ENCODE peak calls at places on chromosomes 11 and 22, in eight cellular contexts. One of them, this sample, is unnamed.

GRCh38 chr11:74634537-74634936 is 42.2 kb downstream of the POLD3 start:
- DNase-seq in RPMI7951: peak; percentile 41
- DNase-seq in mucosa of descending colon: no peak
- DNase-seq in activated naive CD4-positive, alpha-beta T cell treated with anti-CD3 and anti-CD28 coated beads, Interleukin-2, amount 10 ng/mL, durations not matched to agents 7 days and 5 days: no peak
- DNase-seq in LoVo: peak; percentile 57
- DNase-seq in T follicular helper cell: no peak
- DNase-seq in tibial artery: no peak
- DNase-seq in mucosa of gallbladder: peak; percentile 15
- DNase-seq in this sample: no peak

GRCh38 chr11:12556155-12556554 is 118.1 kb upstream of the TEAD1 start:
- DNase-seq in T follicular helper cell: no peak
- DNase-seq in mucosa of gallbladder: no peak
- DNase-seq in RPMI7951: peak; percentile 64
- DNase-seq in tibial artery: peak; percentile 70
- DNase-seq in activated naive CD4-positive, alpha-beta T cell treated with anti-CD3 and anti-CD28 coated beads, Interleukin-2, amount 10 ng/mL, durations not matched to agents 7 days and 5 days: no peak
- DNase-seq in mucosa of descending colon: no peak
- DNase-seq in LoVo: no peak
- DNase-seq in this sample: no peak

GRCh38 chr11:123366924-123367323 is 63.1 kb upstream of the GRAMD1B start:
- DNase-seq in mucosa of descending colon: no peak
- DNase-seq in activated naive CD4-positive, alpha-beta T cell treated with anti-CD3 and anti-CD28 coated beads, Interleukin-2, amount 10 ng/mL, durations not matched to agents 7 days and 5 days: no peak
- DNase-seq in RPMI7951: no peak
- DNase-seq in T follicular helper cell: no peak
- DNase-seq in LoVo: no peak
- DNase-seq in tibial artery: no peak
- DNase-seq in mucosa of gallbladder: no peak
- DNase-seq in this sample: no peak

GRCh38 chr11:128503231-128503991 is 83.9 kb downstream of the ETS1 start:
- DNase-seq in mucosa of gallbladder: no peak
- DNase-seq in T follicular helper cell: peak; percentile 45
- DNase-seq in activated naive CD4-positive, alpha-beta T cell treated with anti-CD3 and anti-CD28 coated beads, Interleukin-2, amount 10 ng/mL, durations not matched to agents 7 days and 5 days: peak; percentile 53
- DNase-seq in RPMI7951: peak; percentile 99
- DNase-seq in LoVo: no peak
- DNase-seq in tibial artery: no peak
- DNase-seq in mucosa of descending colon: no peak
- DNase-seq in this sample: no peak

GRCh38 chr11:133164986-133165385 is 367.3 kb downstream of the OPCML start:
- DNase-seq in T follicular helper cell: no peak
- DNase-seq in activated naive CD4-positive, alpha-beta T cell treated with anti-CD3 and anti-CD28 coated beads, Interleukin-2, amount 10 ng/mL, durations not matched to agents 7 days and 5 days: no peak
- DNase-seq in mucosa of descending colon: no peak
- DNase-seq in RPMI7951: no peak
- DNase-seq in mucosa of gallbladder: no peak
- DNase-seq in tibial artery: no peak
- DNase-seq in LoVo: no peak
- DNase-seq in this sample: no peak

GRCh38 chr22:19138217-19139000 is 6.0 kb downstream of the ESS2 start:
- DNase-seq in RPMI7951: no peak
- DNase-seq in activated naive CD4-positive, alpha-beta T cell treated with anti-CD3 and anti-CD28 coated beads, Interleukin-2, amount 10 ng/mL, durations not matched to agents 7 days and 5 days: no peak
- DNase-seq in T follicular helper cell: no peak
- DNase-seq in tibial artery: no peak
- DNase-seq in LoVo: no peak
- DNase-seq in mucosa of descending colon: no peak
- DNase-seq in mucosa of gallbladder: no peak
- DNase-seq in this sample: no peak

GRCh38 chr11:3638513-3638912 is 3.3 kb downstream of the ART5 start:
- DNase-seq in tibial artery: no peak
- DNase-seq in T follicular helper cell: no peak
- DNase-seq in RPMI7951: no peak
- DNase-seq in LoVo: no peak
- DNase-seq in activated naive CD4-positive, alpha-beta T cell treated with anti-CD3 and anti-CD28 coated beads, Interleukin-2, amount 10 ng/mL, durations not matched to agents 7 days and 5 days: no peak
- DNase-seq in mucosa of descending colon: no peak
- DNase-seq in mucosa of gallbladder: no peak
- DNase-seq in this sample: no peak

GRCh38 chr22:49505337-49506009 is 322.2 kb downstream of the BRD1 start:
- DNase-seq in mucosa of gallbladder: no peak
- DNase-seq in T follicular helper cell: no peak
- DNase-seq in tibial artery: no peak
- DNase-seq in RPMI7951: no peak
- DNase-seq in mucosa of descending colon: no peak
- DNase-seq in activated naive CD4-positive, alpha-beta T cell treated with anti-CD3 and anti-CD28 coated beads, Interleukin-2, amount 10 ng/mL, durations not matched to agents 7 days and 5 days: no peak
- DNase-seq in LoVo: no peak
- DNase-seq in this sample: no peak

GRCh38 chr11:122229078-122229477 is 113.1 kb upstream of the BLID start:
- DNase-seq in RPMI7951: peak; percentile 89
- DNase-seq in LoVo: no peak
- DNase-seq in mucosa of gallbladder: no peak
- DNase-seq in mucosa of descending colon: no peak
- DNase-seq in tibial artery: no peak
- DNase-seq in activated naive CD4-positive, alpha-beta T cell treated with anti-CD3 and anti-CD28 coated beads, Interleukin-2, amount 10 ng/mL, durations not matched to agents 7 days and 5 days: no peak
- DNase-seq in T follicular helper cell: no peak
- DNase-seq in this sample: no peak

GRCh38 chr22:28711820-28712777 is 29.5 kb downstream of the CHEK2 start:
- DNase-seq in tibial artery: peak; percentile 22
- DNase-seq in LoVo: peak; percentile 19
- DNase-seq in RPMI7951: peak; percentile 81
- DNase-seq in activated naive CD4-positive, alpha-beta T cell treated with anti-CD3 and anti-CD28 coated beads, Interleukin-2, amount 10 ng/mL, durations not matched to agents 7 days and 5 days: no peak
- DNase-seq in mucosa of descending colon: no peak
- DNase-seq in T follicular helper cell: no peak
- DNase-seq in mucosa of gallbladder: no peak
- DNase-seq in this sample: no peak

GRCh38 chr11:67353317-67354313 is at the start of gene POLD4:
- DNase-seq in LoVo: peak; percentile 95
- DNase-seq in RPMI7951: peak; percentile 95
- DNase-seq in mucosa of descending colon: peak; percentile 100
- DNase-seq in mucosa of gallbladder: peak; percentile 98
- DNase-seq in tibial artery: peak; percentile 99
- DNase-seq in activated naive CD4-positive, alpha-beta T cell treated with anti-CD3 and anti-CD28 coated beads, Interleukin-2, amount 10 ng/mL, durations not matched to agents 7 days and 5 days: peak; percentile 98
- DNase-seq in T follicular helper cell: peak; percentile 90
- DNase-seq in this sample: peak; percentile 98

GRCh38 chr22:49534386-49534785 is 293.3 kb downstream of the BRD1 start:
- DNase-seq in mucosa of descending colon: no peak
- DNase-seq in RPMI7951: no peak
- DNase-seq in tibial artery: peak; percentile 3
- DNase-seq in T follicular helper cell: no peak
- DNase-seq in mucosa of gallbladder: no peak
- DNase-seq in LoVo: no peak
- DNase-seq in activated naive CD4-positive, alpha-beta T cell treated with anti-CD3 and anti-CD28 coated beads, Interleukin-2, amount 10 ng/mL, durations not matched to agents 7 days and 5 days: no peak
- DNase-seq in this sample: no peak

GRCh38 chr11:63905179-63905578 is 11.8 kb downstream of the RCOR2 start:
- DNase-seq in activated naive CD4-positive, alpha-beta T cell treated with anti-CD3 and anti-CD28 coated beads, Interleukin-2, amount 10 ng/mL, durations not matched to agents 7 days and 5 days: no peak
- DNase-seq in tibial artery: peak; percentile 27
- DNase-seq in RPMI7951: no peak
- DNase-seq in T follicular helper cell: no peak
- DNase-seq in mucosa of descending colon: no peak
- DNase-seq in mucosa of gallbladder: no peak
- DNase-seq in LoVo: no peak
- DNase-seq in this sample: no peak

GRCh38 chr11:108278546-108278945 is 55.7 kb downstream of the ATM start:
- DNase-seq in mucosa of descending colon: peak; percentile 5
- DNase-seq in RPMI7951: peak; percentile 15
- DNase-seq in T follicular helper cell: no peak
- DNase-seq in tibial artery: peak; percentile 22
- DNase-seq in mucosa of gallbladder: no peak
- DNase-seq in LoVo: no peak
- DNase-seq in activated naive CD4-positive, alpha-beta T cell treated with anti-CD3 and anti-CD28 coated beads, Interleukin-2, amount 10 ng/mL, durations not matched to agents 7 days and 5 days: no peak
- DNase-seq in this sample: no peak

GRCh38 chr11:67304511-67305113 is 1.3 kb downstream of the SSH3 start:
- DNase-seq in activated naive CD4-positive, alpha-beta T cell treated with anti-CD3 and anti-CD28 coated beads, Interleukin-2, amount 10 ng/mL, durations not matched to agents 7 days and 5 days: peak; percentile 21
- DNase-seq in T follicular helper cell: no peak
- DNase-seq in tibial artery: no peak
- DNase-seq in mucosa of descending colon: no peak
- DNase-seq in RPMI7951: no peak
- DNase-seq in mucosa of gallbladder: no peak
- DNase-seq in LoVo: no peak
- DNase-seq in this sample: no peak

This sample was measured in lung.